ENCODE peak calls at places on chromosome X, in nine cellular contexts. Z is BJ, S is mucosa of descending colon, I is spleen, M is fibroblast of pulmonary artery, Y is psoas muscle, L is cardiac muscle cell, C is esophagus squamous epithelium, R is heart right ventricle. B is an unnamed sample.

GRCh38 chrX:65644621-65645287 is 22.7 kb upstream of the MSN start:
- DNase-seq in Z (peak), S (peak), I (no peak), M (peak), Y (peak), L (peak), C (peak), R (peak), B (peak)

GRCh38 chrX:323721-324628 is 5.4 kb upstream of the GTPBP6 start:
- DNase-seq in Z (no peak), S (peak), I (peak), M (peak), Y (peak), L (peak), C (no peak), R (no peak), B (peak)

GRCh38 chrX:26783512-26784225 is 567.7 kb downstream of the MAGEB5 start:
- DNase-seq in Z (no peak), S (no peak), I (peak), M (peak), Y (no peak), L (peak), C (no peak), R (peak), B (peak)

GRCh38 chrX:25007059-25008053 is 8.4 kb downstream of the ARX start:
- DNase-seq in Z (no peak), S (no peak), I (no peak), M (no peak), Y (no peak), L (no peak), C (no peak), R (no peak), B (no peak)

GRCh38 chrX:122422547-122422946 is 761.5 kb upstream of the GRIA3 start:
- DNase-seq in Z (no peak), S (no peak), I (no peak), M (no peak), Y (no peak), L (no peak), C (no peak), R (no peak), B (no peak)

GRCh38 chrX:39819921-39820849 is 277.6 kb downstream of the BCOR start:
- DNase-seq in Z (no peak), S (no peak), I (peak), M (peak), Y (no peak), L (peak), C (no peak), R (no peak), B (no peak)

GRCh38 chrX:39730671-39731389 is 366.9 kb downstream of the BCOR start:
- DNase-seq in Z (peak), S (peak), I (peak), M (peak), Y (peak), L (peak), C (no peak), R (peak), B (peak)

GRCh38 chrX:125505207-125505606 is 185.5 kb downstream of the TEX13C start:
- DNase-seq in Z (no peak), S (no peak), I (peak), M (no peak), Y (no peak), L (no peak), C (no peak), R (no peak), B (peak)

GRCh38 chrX:140664939-140665338 is 44.6 kb upstream of the LINC00632 start:
- DNase-seq in Z (no peak), S (no peak), I (no peak), M (peak), Y (no peak), L (peak), C (no peak), R (no peak), B (peak)

GRCh38 chrX:101659601-101660063 is at the start of gene ARMCX2:
- DNase-seq in Z (no peak), S (no peak), I (peak), M (peak), Y (peak), L (peak), C (no peak), R (peak), B (peak)

GRCh38 chrX:40434947-40435346 is 145.8 kb upstream of the ATP6AP2 start:
- DNase-seq in Z (no peak), S (no peak), I (no peak), M (peak), Y (peak), L (peak), C (no peak), R (no peak), B (peak)

GRCh38 chrX:50430917-50431316 is 39.7 kb downstream of the DGKK start:
- DNase-seq in Z (no peak), S (no peak), I (no peak), M (no peak), Y (no peak), L (no peak), C (no peak), R (no peak), B (peak)

GRCh38 chrX:129139837-129140679 is 383.2 kb downstream of the SMARCA1 start:
- DNase-seq in Z (no peak), S (no peak), I (no peak), M (no peak), Y (no peak), L (no peak), C (no peak), R (no peak), B (no peak)

GRCh38 chrX:19372170-19373033 is 28.7 kb downstream of the PDHA1 start:
- DNase-seq in Z (peak), S (no peak), I (peak), M (peak), Y (peak), L (peak), C (no peak), R (peak), B (peak)

GRCh38 chrX:41441934-41442823 is 5.0 kb upstream of the NYX start:
- DNase-seq in Z (peak), S (peak), I (peak), M (peak), Y (peak), L (peak), C (peak), R (peak), B (peak)

GRCh38 chrX:7574325-7574724 is 268.6 kb upstream of the VCX start:
- DNase-seq in Z (no peak), S (no peak), I (no peak), M (peak), Y (no peak), L (no peak), C (no peak), R (peak), B (peak)

GRCh38 chrX:69615323-69615722 is 590 bp upstream of the EDA start:
- DNase-seq in Z (no peak), S (no peak), I (no peak), M (no peak), Y (no peak), L (no peak), C (no peak), R (no peak), B (no peak)

GRCh38 chrX:30141966-30142365 is 73.4 kb upstream of the MAGEB2 start:
- DNase-seq in Z (no peak), S (no peak), I (no peak), M (peak), Y (no peak), L (peak), C (no peak), R (peak), B (peak)
- TF ChIP-seq CTCF in Z (peak), S (no peak), I (no peak), M (peak), Y (no peak), L (peak), C (peak), R (peak), B (peak)

GRCh38 chrX:21374163-21374993 is at the start of gene CNKSR2:
- DNase-seq in Z (no peak), S (peak), I (peak), M (peak), Y (peak), L (peak), C (no peak), R (no peak), B (peak)

GRCh38 chrX:21375795-21376069 is 1.5 kb downstream of the CNKSR2 start:
- DNase-seq in Z (no peak), S (no peak), I (no peak), M (no peak), Y (no peak), L (no peak), C (no peak), R (no peak), B (no peak)

GRCh38 chrX:21373637-21374162 is 518 bp upstream of the CNKSR2 start:
- DNase-seq in Z (no peak), S (peak), I (no peak), M (no peak), Y (no peak), L (no peak), C (no peak), R (no peak), B (no peak)

GRCh38 chrX:21374994-21375794 is 976 bp downstream of the CNKSR2 start:
- DNase-seq in Z (no peak), S (peak), I (peak), M (no peak), Y (no peak), L (no peak), C (no peak), R (no peak), B (no peak)

DNA sequence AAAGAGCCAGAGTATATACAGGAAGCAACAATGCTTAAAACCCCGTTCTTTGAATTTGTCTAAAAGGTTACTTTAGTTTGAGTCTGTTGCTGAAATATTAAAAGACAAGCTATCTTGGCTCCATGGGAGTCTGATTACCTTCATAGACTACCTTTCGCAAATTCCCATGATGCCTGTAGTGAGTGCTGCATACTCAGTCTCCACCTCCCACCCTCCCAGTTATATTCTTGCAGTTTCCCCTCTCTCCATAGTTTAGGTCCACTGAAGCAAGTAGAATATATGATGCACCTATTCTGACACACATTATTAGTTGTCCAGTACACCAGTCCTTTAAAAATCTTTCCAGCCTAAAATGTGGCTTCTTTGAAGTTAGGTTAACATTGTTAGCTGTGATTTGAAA is 2.4 kb downstream of the CNKSR2 start:
- DNase-seq in Z (no peak), S (no peak), I (no peak), M (no peak), Y (no peak), L (no peak), C (no peak), R (no peak), B (no peak)
- H3K4me3 ChIP-seq in Z (no peak), S (no peak), I (no peak), M (no peak), Y (no peak), L (no peak), C (no peak), R (no peak), B (no peak)

DNA sequence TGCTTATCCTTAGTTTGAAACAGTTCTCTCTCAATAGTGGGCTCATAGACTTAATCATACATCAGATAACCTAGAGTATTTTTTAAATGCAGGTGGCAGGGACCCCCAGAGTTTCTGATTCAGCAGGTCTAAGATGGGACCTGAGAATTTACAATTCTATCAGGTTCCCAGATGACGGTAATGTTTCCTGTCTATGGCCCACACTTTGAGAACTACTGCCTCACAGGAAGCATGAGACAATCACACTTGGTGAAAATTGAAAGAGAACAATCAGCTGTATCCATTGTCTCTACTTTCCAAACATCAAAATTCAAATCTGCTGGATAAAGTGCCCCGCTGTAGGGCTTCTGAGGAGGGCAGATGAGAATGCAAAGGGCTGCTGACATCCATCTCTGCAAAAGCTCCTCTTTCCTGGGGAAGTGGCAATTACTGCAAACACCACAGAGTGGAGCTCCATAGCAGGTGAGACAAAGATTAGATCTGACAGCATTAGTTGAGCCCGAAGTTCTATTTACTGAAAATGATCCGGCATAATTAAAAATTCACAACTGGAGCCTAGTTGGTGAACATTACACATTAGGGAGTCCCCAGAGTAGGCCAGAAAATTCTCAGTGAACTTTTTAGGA is 187.8 kb upstream of the MBNL3 start:
- DNase-seq in Z (no peak), S (no peak), I (no peak), M (no peak), Y (no peak), L (no peak), C (no peak), R (no peak), B (no peak)
- TF ChIP-seq CTCF in Z (no peak), S (no peak), I (no peak), M (no peak), Y (peak), L (no peak), C (peak), R (no peak), B (no peak)

DNA sequence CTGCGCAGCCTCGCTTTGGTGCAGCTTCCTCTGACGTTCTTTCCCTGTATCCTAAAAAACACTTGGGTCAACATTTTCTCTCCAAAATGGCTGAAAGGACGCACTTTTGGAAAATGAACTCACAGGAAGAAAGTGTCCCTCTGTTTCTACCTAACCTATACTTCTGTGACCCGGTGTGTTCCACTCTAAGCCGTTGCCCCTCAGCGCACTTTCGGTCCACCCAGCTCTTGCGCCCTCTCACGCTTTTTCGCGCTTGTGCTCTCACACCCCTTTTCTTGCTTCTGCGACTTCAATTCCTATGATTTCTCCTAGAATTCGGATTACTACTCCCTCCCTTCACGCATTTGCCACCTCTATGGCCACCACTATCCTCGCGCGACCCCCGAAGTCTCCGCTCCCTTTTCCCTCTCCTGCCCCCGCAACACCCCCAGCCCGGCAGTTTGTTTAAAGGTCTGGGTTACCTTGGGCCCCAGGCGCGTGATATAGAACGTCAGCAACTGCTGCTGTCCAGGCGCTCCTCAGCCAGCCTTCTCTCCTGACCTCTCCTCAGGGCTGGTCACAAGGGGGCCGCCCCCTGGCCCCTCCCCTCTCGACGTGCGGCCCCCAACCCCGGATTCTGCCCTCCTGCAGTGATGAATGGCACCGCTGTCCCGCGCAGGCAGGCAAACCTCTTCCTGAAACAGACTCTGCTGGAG is at the start of gene USP51:
- DNase-seq in Z (no peak), S (peak), I (peak), M (peak), Y (peak), L (peak), C (no peak), R (peak), B (peak)
- H3K4me3 ChIP-seq in Z (peak), S (peak), I (peak), M (peak), Y (peak), L (peak), C (peak), R (peak), B (peak)